ENCODE peak calls at places on chromosomes 3 and 15, in seven cellular contexts. One of them, this sample, is unnamed.

GRCh38 chr3:116155830-116156229 is 289.5 kb downstream of the LSAMP start:
- DNase-seq in pancreas: no peak
- DNase-seq in natural killer cell: no peak
- DNase-seq in choroid plexus epithelial cell: no peak
- DNase-seq in HFFc6: no peak
- DNase-seq in cardiac muscle cell: no peak
- DNase-seq in epithelial cell of esophagus: no peak
- DNase-seq in this sample: no peak

GRCh38 chr3:133853063-133853924 is 42.4 kb downstream of the RAB6B start:
- DNase-seq in cardiac muscle cell: no peak
- DNase-seq in epithelial cell of esophagus: no peak
- DNase-seq in HFFc6: no peak
- DNase-seq in natural killer cell: no peak
- DNase-seq in choroid plexus epithelial cell: no peak
- DNase-seq in pancreas: no peak
- DNase-seq in this sample: no peak

GRCh38 chr15:59160880-59161593 is 45.6 kb upstream of the LDHAL6B start:
- DNase-seq in pancreas: peak; percentile 47
- DNase-seq in HFFc6: no peak
- DNase-seq in epithelial cell of esophagus: no peak
- DNase-seq in natural killer cell: no peak
- DNase-seq in choroid plexus epithelial cell: peak; percentile 46
- DNase-seq in cardiac muscle cell: peak; percentile 43
- DNase-seq in this sample: no peak

GRCh38 chr3:40088527-40089170 is 220.9 kb upstream of the EIF1B start:
- DNase-seq in choroid plexus epithelial cell: no peak
- DNase-seq in cardiac muscle cell: no peak
- DNase-seq in epithelial cell of esophagus: no peak
- DNase-seq in pancreas: no peak
- DNase-seq in HFFc6: no peak
- DNase-seq in natural killer cell: no peak
- DNase-seq in this sample: no peak

GRCh38 chr3:190077646-190078045 is 43.1 kb downstream of the P3H2 start:
- DNase-seq in HFFc6: no peak
- DNase-seq in pancreas: no peak
- DNase-seq in choroid plexus epithelial cell: peak; percentile 43
- DNase-seq in epithelial cell of esophagus: no peak
- DNase-seq in cardiac muscle cell: no peak
- DNase-seq in natural killer cell: no peak
- DNase-seq in this sample: no peak

GRCh38 chr3:45760878-45761711 is 35.2 kb downstream of the SLC6A20 start:
- DNase-seq in natural killer cell: peak; percentile 33
- DNase-seq in cardiac muscle cell: peak; percentile 76
- DNase-seq in HFFc6: peak; percentile 45
- DNase-seq in choroid plexus epithelial cell: peak; percentile 83
- DNase-seq in epithelial cell of esophagus: peak; percentile 75
- DNase-seq in pancreas: no peak
- DNase-seq in this sample: no peak

GRCh38 chr15:34366271-34367043 is 539 bp downstream of the LPCAT4 start:
- DNase-seq in cardiac muscle cell: peak; percentile 90
- DNase-seq in pancreas: peak; percentile 82
- DNase-seq in epithelial cell of esophagus: peak; percentile 69
- DNase-seq in HFFc6: no peak
- DNase-seq in natural killer cell: peak; percentile 22
- DNase-seq in choroid plexus epithelial cell: peak; percentile 26
- DNase-seq in this sample: peak; percentile 36

GRCh38 chr3:14452676-14453367 is 50.4 kb downstream of the SLC6A6 start:
- DNase-seq in cardiac muscle cell: no peak
- DNase-seq in epithelial cell of esophagus: peak; percentile 92
- DNase-seq in pancreas: peak; percentile 78
- DNase-seq in natural killer cell: no peak
- DNase-seq in HFFc6: peak; percentile 96
- DNase-seq in choroid plexus epithelial cell: peak; percentile 98
- DNase-seq in this sample: no peak

GRCh38 chr15:64847016-64847415 is 5.3 kb downstream of the PLEKHO2 start:
- DNase-seq in epithelial cell of esophagus: peak; percentile 71
- DNase-seq in choroid plexus epithelial cell: no peak
- DNase-seq in HFFc6: no peak
- DNase-seq in cardiac muscle cell: no peak
- DNase-seq in natural killer cell: no peak
- DNase-seq in pancreas: no peak
- DNase-seq in this sample: no peak

GRCh38 chr15:63372018-63372705 is 9.5 kb downstream of the CA12 start:
- DNase-seq in pancreas: no peak
- DNase-seq in cardiac muscle cell: no peak
- DNase-seq in natural killer cell: no peak
- DNase-seq in choroid plexus epithelial cell: peak; percentile 92
- DNase-seq in epithelial cell of esophagus: peak; percentile 98
- DNase-seq in HFFc6: peak; percentile 94
- DNase-seq in this sample: no peak

GRCh38 chr15:73052679-73053397 is 575 bp downstream of the NEO1 start:
- DNase-seq in epithelial cell of esophagus: peak; percentile 27
- DNase-seq in natural killer cell: peak; percentile 18
- DNase-seq in HFFc6: no peak
- DNase-seq in pancreas: peak; percentile 68
- DNase-seq in choroid plexus epithelial cell: peak; percentile 43
- DNase-seq in cardiac muscle cell: peak; percentile 81
- DNase-seq in this sample: peak; percentile 67

GRCh38 chr15:96331141-96331941 is 841 bp downstream of the NR2F2 start:
- DNase-seq in choroid plexus epithelial cell: peak; percentile 81
- DNase-seq in epithelial cell of esophagus: peak; percentile 25
- DNase-seq in HFFc6: peak; percentile 43
- DNase-seq in pancreas: peak; percentile 74
- DNase-seq in natural killer cell: no peak
- DNase-seq in cardiac muscle cell: no peak
- DNase-seq in this sample: peak; percentile 53

GRCh38 chr15:52004806-52005205 is 14.2 kb upstream of the MAPK6 start:
- DNase-seq in HFFc6: no peak
- DNase-seq in cardiac muscle cell: no peak
- DNase-seq in choroid plexus epithelial cell: no peak
- DNase-seq in natural killer cell: no peak
- DNase-seq in pancreas: no peak
- DNase-seq in epithelial cell of esophagus: peak; percentile 66
- DNase-seq in this sample: no peak

DNA sequence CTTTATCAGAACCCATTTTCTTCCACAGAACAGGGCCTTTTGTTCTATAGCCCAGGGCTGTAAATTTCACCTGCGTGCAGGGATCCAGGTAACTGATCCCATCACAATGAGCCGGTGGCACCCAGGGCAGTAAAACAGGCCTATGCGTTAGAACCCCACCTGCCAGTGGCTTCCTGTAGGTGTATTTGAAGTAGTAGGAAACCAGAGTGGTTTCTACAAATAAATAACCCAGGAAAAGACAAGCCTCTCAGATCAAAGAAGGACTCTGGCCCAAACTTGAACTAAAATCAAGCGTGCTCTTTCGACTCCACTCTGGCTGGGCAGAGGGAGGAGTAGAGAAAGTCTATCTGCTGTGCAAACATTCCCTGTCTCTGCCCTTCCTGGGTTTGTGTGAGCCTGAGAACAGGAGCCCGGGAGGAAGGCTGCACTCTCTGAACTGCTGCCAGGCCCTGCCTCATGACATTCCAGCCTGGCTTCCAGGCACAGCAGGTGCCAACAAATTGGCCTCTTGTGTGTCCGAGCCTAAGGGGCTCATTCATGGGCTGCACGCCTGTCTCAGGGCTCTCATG is 77.7 kb downstream of the CEMIP start:
- DNase-seq in HFFc6: no peak
- DNase-seq in natural killer cell: no peak
- DNase-seq in choroid plexus epithelial cell: peak; percentile 47
- DNase-seq in cardiac muscle cell: no peak
- DNase-seq in pancreas: peak; percentile 78
- DNase-seq in epithelial cell of esophagus: peak; percentile 22
- DNase-seq in this sample: no peak
- TF ChIP-seq CTCF in HFFc6: no peak
- TF ChIP-seq CTCF in natural killer cell: no peak
- TF ChIP-seq CTCF in choroid plexus epithelial cell: no peak
- TF ChIP-seq CTCF in cardiac muscle cell: no peak
- TF ChIP-seq CTCF in pancreas: no peak
- TF ChIP-seq CTCF in epithelial cell of esophagus: no peak
- TF ChIP-seq CTCF in this sample: no peak

DNA sequence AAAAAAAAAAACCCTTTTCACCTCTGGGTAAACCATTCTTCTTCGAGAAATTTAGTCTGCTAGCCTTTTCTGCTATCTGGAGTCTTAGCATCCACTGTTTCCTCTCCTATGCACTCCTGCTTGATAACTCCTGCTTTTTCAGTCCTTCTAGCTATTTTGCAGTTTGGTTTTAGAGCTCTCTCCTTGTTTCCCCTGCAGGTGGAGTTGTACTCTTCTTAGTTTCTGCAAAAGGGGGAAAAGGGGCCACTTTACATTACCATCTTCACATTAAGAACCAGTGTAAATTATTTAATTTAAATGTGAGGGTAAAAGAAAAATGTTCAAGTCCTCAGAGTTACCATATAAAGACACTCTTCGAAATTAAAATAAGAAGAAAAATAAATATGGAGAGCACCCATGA is 23.6 kb upstream of the MYLK start:
- DNase-seq in HFFc6: no peak
- DNase-seq in choroid plexus epithelial cell: no peak
- DNase-seq in cardiac muscle cell: no peak
- DNase-seq in epithelial cell of esophagus: no peak
- DNase-seq in natural killer cell: no peak
- DNase-seq in pancreas: no peak
- DNase-seq in this sample: no peak
- TF ChIP-seq CTCF in HFFc6: peak; percentile 17
- TF ChIP-seq CTCF in choroid plexus epithelial cell: peak; percentile 28
- TF ChIP-seq CTCF in cardiac muscle cell: no peak
- TF ChIP-seq CTCF in epithelial cell of esophagus: no peak
- TF ChIP-seq CTCF in natural killer cell: no peak
- TF ChIP-seq CTCF in pancreas: no peak
- TF ChIP-seq CTCF in this sample: no peak

DNA sequence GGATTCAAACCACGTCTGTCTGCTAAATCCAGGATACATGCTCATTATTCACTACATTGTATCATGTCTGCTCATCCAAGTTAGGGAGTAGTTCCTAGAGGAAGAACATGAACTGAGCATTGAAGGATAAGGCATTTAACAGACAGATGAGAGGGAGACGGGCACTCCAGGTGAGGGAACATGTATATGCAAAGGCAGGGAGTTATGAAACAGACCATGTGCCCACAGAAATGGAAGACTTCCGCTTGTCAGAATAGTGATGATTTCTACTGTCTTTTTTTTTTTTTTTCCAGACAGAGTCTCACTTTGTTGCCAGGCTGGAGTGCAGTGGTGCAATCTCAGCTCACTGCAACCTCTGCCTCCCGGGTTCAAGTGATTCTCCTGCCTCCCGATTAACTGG is 5.0 kb upstream of the NDUFAF1 start:
- DNase-seq in pancreas: no peak
- DNase-seq in choroid plexus epithelial cell: no peak
- DNase-seq in cardiac muscle cell: no peak
- DNase-seq in epithelial cell of esophagus: no peak
- DNase-seq in natural killer cell: no peak
- DNase-seq in HFFc6: no peak
- DNase-seq in this sample: no peak
- TF ChIP-seq CTCF in pancreas: no peak
- TF ChIP-seq CTCF in choroid plexus epithelial cell: no peak
- TF ChIP-seq CTCF in cardiac muscle cell: no peak
- TF ChIP-seq CTCF in epithelial cell of esophagus: no peak
- TF ChIP-seq CTCF in natural killer cell: no peak
- TF ChIP-seq CTCF in HFFc6: no peak
- TF ChIP-seq CTCF in this sample: no peak

GRCh38 chr3:150762662-150763121 is 277 bp downstream of the SIAH2 start:
- DNase-seq in HFFc6: no peak
- DNase-seq in natural killer cell: no peak
- DNase-seq in pancreas: peak; percentile 71
- DNase-seq in epithelial cell of esophagus: no peak
- DNase-seq in cardiac muscle cell: no peak
- DNase-seq in choroid plexus epithelial cell: no peak
- DNase-seq in this sample: no peak

GRCh38 chr3:150764607-150765366 is 1.8 kb upstream of the SIAH2 start:
- DNase-seq in epithelial cell of esophagus: no peak
- DNase-seq in choroid plexus epithelial cell: no peak
- DNase-seq in HFFc6: no peak
- DNase-seq in pancreas: no peak
- DNase-seq in cardiac muscle cell: no peak
- DNase-seq in natural killer cell: no peak
- DNase-seq in this sample: no peak

GRCh38 chr3:150761831-150762661 is 923 bp downstream of the SIAH2 start:
- DNase-seq in natural killer cell: peak; percentile 37
- DNase-seq in pancreas: peak; percentile 70
- DNase-seq in choroid plexus epithelial cell: peak; percentile 49
- DNase-seq in cardiac muscle cell: peak; percentile 69
- DNase-seq in epithelial cell of esophagus: peak; percentile 69
- DNase-seq in HFFc6: peak; percentile 57
- DNase-seq in this sample: peak; percentile 45

GRCh38 chr3:150763122-150763840 is at the start of gene SIAH2:
- DNase-seq in pancreas: peak; percentile 96
- DNase-seq in HFFc6: peak; percentile 92
- DNase-seq in epithelial cell of esophagus: peak; percentile 98
- DNase-seq in cardiac muscle cell: peak; percentile 95
- DNase-seq in natural killer cell: peak; percentile 94
- DNase-seq in choroid plexus epithelial cell: peak; percentile 93
- DNase-seq in this sample: peak; percentile 83

GRCh38 chr3:150763841-150764483 is 993 bp upstream of the SIAH2 start:
- DNase-seq in natural killer cell: peak; percentile 61
- DNase-seq in pancreas: peak; percentile 84
- DNase-seq in cardiac muscle cell: peak; percentile 69
- DNase-seq in choroid plexus epithelial cell: no peak
- DNase-seq in HFFc6: peak; percentile 48
- DNase-seq in epithelial cell of esophagus: peak; percentile 54
- DNase-seq in this sample: peak; percentile 50
- TF ChIP-seq CTCF in natural killer cell: peak; percentile 48
- TF ChIP-seq CTCF in pancreas: no peak
- TF ChIP-seq CTCF in cardiac muscle cell: peak; percentile 50
- TF ChIP-seq CTCF in choroid plexus epithelial cell: peak; percentile 58
- TF ChIP-seq CTCF in HFFc6: peak; percentile 70
- TF ChIP-seq CTCF in epithelial cell of esophagus: peak; percentile 48
- TF ChIP-seq CTCF in this sample: no peak

DNA sequence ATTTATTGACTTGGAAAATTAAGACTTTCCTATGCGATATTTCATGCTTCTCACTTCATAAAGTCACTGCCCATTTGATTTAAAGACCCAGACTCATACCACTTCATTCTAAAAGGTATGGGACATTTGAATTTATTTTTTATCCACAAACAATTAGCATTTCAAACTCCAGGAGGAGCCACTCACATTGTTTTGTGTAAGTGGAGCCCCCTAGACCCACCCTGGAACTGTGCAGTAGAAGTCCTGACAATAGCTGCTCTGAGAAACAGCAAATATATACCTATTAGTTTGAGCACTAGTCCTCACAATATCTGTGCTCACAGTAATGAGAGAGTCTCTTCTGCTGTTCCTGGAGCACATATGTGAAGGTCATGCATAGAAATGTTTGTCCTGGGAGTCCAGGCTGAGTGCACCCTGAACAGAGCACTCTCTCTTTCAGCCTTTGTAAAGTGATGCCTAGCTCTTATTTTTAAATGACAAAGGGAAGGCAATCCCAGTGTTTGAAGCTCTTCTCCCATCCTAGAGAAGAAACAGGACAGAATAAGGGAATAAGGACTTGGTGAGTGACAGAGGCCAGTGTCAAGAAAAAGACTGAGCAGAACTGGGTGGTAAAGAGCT is 127.5 kb upstream of the STRIT1 start:
- DNase-seq in cardiac muscle cell: peak; percentile 27
- DNase-seq in epithelial cell of esophagus: no peak
- DNase-seq in natural killer cell: no peak
- DNase-seq in choroid plexus epithelial cell: no peak
- DNase-seq in HFFc6: no peak
- DNase-seq in pancreas: no peak
- DNase-seq in this sample: no peak
- TF ChIP-seq CTCF in cardiac muscle cell: no peak
- TF ChIP-seq CTCF in epithelial cell of esophagus: no peak
- TF ChIP-seq CTCF in natural killer cell: no peak
- TF ChIP-seq CTCF in choroid plexus epithelial cell: no peak
- TF ChIP-seq CTCF in HFFc6: no peak
- TF ChIP-seq CTCF in pancreas: no peak
- TF ChIP-seq CTCF in this sample: no peak

This sample was measured in mesothelial cell of epicardium.